ENCODE peak calls at places on chromosomes 3 and 15, in seven cellular contexts. One of them, this sample, is unnamed.

GRCh38 chr3:190455843-190456242 is 6.1 kb upstream of the TMEM207 start:
- DNase-seq in SK-MEL-5: no peak
- DNase-seq in substantia nigra: no peak
- DNase-seq in stimulated activated naive CD8-positive, alpha-beta T cell treated with anti-CD3 and anti-CD28 coated beads, Interleukin-15, Interleukin-2, amounts not matched to agents 100 U/mL and 50 U/mL, for 24 hours: no peak
- DNase-seq in CD4-positive, alpha-beta T cell: no peak
- DNase-seq in activated CD4-positive, alpha-beta T cell treated with anti-CD3 and anti-CD28 coated beads, Interleukin-2, amount 50 U/mL, for 1 hour: no peak
- DNase-seq in RCC 7860: no peak
- DNase-seq in this sample: no peak

GRCh38 chr3:88188436-88188835 is 38.7 kb downstream of the C3orf38 start:
- DNase-seq in stimulated activated naive CD8-positive, alpha-beta T cell treated with anti-CD3 and anti-CD28 coated beads, Interleukin-15, Interleukin-2, amounts not matched to agents 100 U/mL and 50 U/mL, for 24 hours: no peak
- DNase-seq in activated CD4-positive, alpha-beta T cell treated with anti-CD3 and anti-CD28 coated beads, Interleukin-2, amount 50 U/mL, for 1 hour: no peak
- DNase-seq in RCC 7860: peak; percentile 58
- DNase-seq in substantia nigra: peak; percentile 13
- DNase-seq in SK-MEL-5: peak; percentile 56
- DNase-seq in CD4-positive, alpha-beta T cell: no peak
- DNase-seq in this sample: peak; percentile 30

GRCh38 chr15:76278651-76279050 is 32.6 kb downstream of the ETFA start:
- DNase-seq in SK-MEL-5: no peak
- DNase-seq in substantia nigra: no peak
- DNase-seq in activated CD4-positive, alpha-beta T cell treated with anti-CD3 and anti-CD28 coated beads, Interleukin-2, amount 50 U/mL, for 1 hour: no peak
- DNase-seq in CD4-positive, alpha-beta T cell: no peak
- DNase-seq in RCC 7860: no peak
- DNase-seq in stimulated activated naive CD8-positive, alpha-beta T cell treated with anti-CD3 and anti-CD28 coated beads, Interleukin-15, Interleukin-2, amounts not matched to agents 100 U/mL and 50 U/mL, for 24 hours: no peak
- DNase-seq in this sample: no peak

GRCh38 chr3:38649500-38650247 is at the start of gene SCN5A:
- DNase-seq in RCC 7860: no peak
- DNase-seq in activated CD4-positive, alpha-beta T cell treated with anti-CD3 and anti-CD28 coated beads, Interleukin-2, amount 50 U/mL, for 1 hour: peak; percentile 41
- DNase-seq in stimulated activated naive CD8-positive, alpha-beta T cell treated with anti-CD3 and anti-CD28 coated beads, Interleukin-15, Interleukin-2, amounts not matched to agents 100 U/mL and 50 U/mL, for 24 hours: peak; percentile 60
- DNase-seq in substantia nigra: no peak
- DNase-seq in SK-MEL-5: no peak
- DNase-seq in CD4-positive, alpha-beta T cell: peak; percentile 37
- DNase-seq in this sample: peak; percentile 81

GRCh38 chr15:52005748-52006701 is 13.0 kb upstream of the MAPK6 start:
- DNase-seq in substantia nigra: no peak
- DNase-seq in SK-MEL-5: no peak
- DNase-seq in CD4-positive, alpha-beta T cell: no peak
- DNase-seq in activated CD4-positive, alpha-beta T cell treated with anti-CD3 and anti-CD28 coated beads, Interleukin-2, amount 50 U/mL, for 1 hour: no peak
- DNase-seq in RCC 7860: peak; percentile 55
- DNase-seq in stimulated activated naive CD8-positive, alpha-beta T cell treated with anti-CD3 and anti-CD28 coated beads, Interleukin-15, Interleukin-2, amounts not matched to agents 100 U/mL and 50 U/mL, for 24 hours: no peak
- DNase-seq in this sample: no peak

GRCh38 chr3:4426782-4427344 is 40.2 kb downstream of the SUMF1 start:
- DNase-seq in stimulated activated naive CD8-positive, alpha-beta T cell treated with anti-CD3 and anti-CD28 coated beads, Interleukin-15, Interleukin-2, amounts not matched to agents 100 U/mL and 50 U/mL, for 24 hours: no peak
- DNase-seq in activated CD4-positive, alpha-beta T cell treated with anti-CD3 and anti-CD28 coated beads, Interleukin-2, amount 50 U/mL, for 1 hour: no peak
- DNase-seq in substantia nigra: no peak
- DNase-seq in RCC 7860: peak; percentile 88
- DNase-seq in CD4-positive, alpha-beta T cell: no peak
- DNase-seq in SK-MEL-5: peak; percentile 68
- DNase-seq in this sample: peak; percentile 29

GRCh38 chr15:101470548-101471239 is 18.8 kb downstream of the PCSK6 start:
- DNase-seq in stimulated activated naive CD8-positive, alpha-beta T cell treated with anti-CD3 and anti-CD28 coated beads, Interleukin-15, Interleukin-2, amounts not matched to agents 100 U/mL and 50 U/mL, for 24 hours: no peak
- DNase-seq in RCC 7860: no peak
- DNase-seq in activated CD4-positive, alpha-beta T cell treated with anti-CD3 and anti-CD28 coated beads, Interleukin-2, amount 50 U/mL, for 1 hour: no peak
- DNase-seq in CD4-positive, alpha-beta T cell: no peak
- DNase-seq in SK-MEL-5: no peak
- DNase-seq in substantia nigra: no peak
- DNase-seq in this sample: no peak

GRCh38 chr15:80351211-80351610 is 53.0 kb upstream of the ARNT2 start:
- DNase-seq in SK-MEL-5: no peak
- DNase-seq in stimulated activated naive CD8-positive, alpha-beta T cell treated with anti-CD3 and anti-CD28 coated beads, Interleukin-15, Interleukin-2, amounts not matched to agents 100 U/mL and 50 U/mL, for 24 hours: no peak
- DNase-seq in substantia nigra: no peak
- DNase-seq in activated CD4-positive, alpha-beta T cell treated with anti-CD3 and anti-CD28 coated beads, Interleukin-2, amount 50 U/mL, for 1 hour: no peak
- DNase-seq in RCC 7860: no peak
- DNase-seq in CD4-positive, alpha-beta T cell: no peak
- DNase-seq in this sample: no peak

GRCh38 chr3:127217594-127218456 is 24.9 kb downstream of the PRR23E start:
- DNase-seq in RCC 7860: peak; percentile 50
- DNase-seq in activated CD4-positive, alpha-beta T cell treated with anti-CD3 and anti-CD28 coated beads, Interleukin-2, amount 50 U/mL, for 1 hour: no peak
- DNase-seq in SK-MEL-5: no peak
- DNase-seq in CD4-positive, alpha-beta T cell: no peak
- DNase-seq in stimulated activated naive CD8-positive, alpha-beta T cell treated with anti-CD3 and anti-CD28 coated beads, Interleukin-15, Interleukin-2, amounts not matched to agents 100 U/mL and 50 U/mL, for 24 hours: no peak
- DNase-seq in substantia nigra: no peak
- DNase-seq in this sample: no peak

GRCh38 chr3:195544634-195545033 is 1.5 kb upstream of the PPP1R2 start:
- DNase-seq in stimulated activated naive CD8-positive, alpha-beta T cell treated with anti-CD3 and anti-CD28 coated beads, Interleukin-15, Interleukin-2, amounts not matched to agents 100 U/mL and 50 U/mL, for 24 hours: no peak
- DNase-seq in substantia nigra: no peak
- DNase-seq in CD4-positive, alpha-beta T cell: no peak
- DNase-seq in activated CD4-positive, alpha-beta T cell treated with anti-CD3 and anti-CD28 coated beads, Interleukin-2, amount 50 U/mL, for 1 hour: no peak
- DNase-seq in SK-MEL-5: no peak
- DNase-seq in RCC 7860: no peak
- DNase-seq in this sample: peak; percentile 79

GRCh38 chr3:98914210-98915080 is 12.9 kb upstream of the DCBLD2 start:
- DNase-seq in activated CD4-positive, alpha-beta T cell treated with anti-CD3 and anti-CD28 coated beads, Interleukin-2, amount 50 U/mL, for 1 hour: no peak
- DNase-seq in stimulated activated naive CD8-positive, alpha-beta T cell treated with anti-CD3 and anti-CD28 coated beads, Interleukin-15, Interleukin-2, amounts not matched to agents 100 U/mL and 50 U/mL, for 24 hours: no peak
- DNase-seq in RCC 7860: peak; percentile 96
- DNase-seq in substantia nigra: no peak
- DNase-seq in CD4-positive, alpha-beta T cell: no peak
- DNase-seq in SK-MEL-5: no peak
- DNase-seq in this sample: no peak

GRCh38 chr3:32432711-32433530 is 41.3 kb downstream of the CMTM7 start:
- DNase-seq in CD4-positive, alpha-beta T cell: no peak
- DNase-seq in RCC 7860: no peak
- DNase-seq in substantia nigra: no peak
- DNase-seq in activated CD4-positive, alpha-beta T cell treated with anti-CD3 and anti-CD28 coated beads, Interleukin-2, amount 50 U/mL, for 1 hour: no peak
- DNase-seq in SK-MEL-5: no peak
- DNase-seq in stimulated activated naive CD8-positive, alpha-beta T cell treated with anti-CD3 and anti-CD28 coated beads, Interleukin-15, Interleukin-2, amounts not matched to agents 100 U/mL and 50 U/mL, for 24 hours: peak; percentile 51
- DNase-seq in this sample: no peak

GRCh38 chr3:184448321-184449160 is 68.7 kb downstream of the CHRD start:
- DNase-seq in substantia nigra: no peak
- DNase-seq in CD4-positive, alpha-beta T cell: no peak
- DNase-seq in activated CD4-positive, alpha-beta T cell treated with anti-CD3 and anti-CD28 coated beads, Interleukin-2, amount 50 U/mL, for 1 hour: no peak
- DNase-seq in stimulated activated naive CD8-positive, alpha-beta T cell treated with anti-CD3 and anti-CD28 coated beads, Interleukin-15, Interleukin-2, amounts not matched to agents 100 U/mL and 50 U/mL, for 24 hours: no peak
- DNase-seq in RCC 7860: peak; percentile 72
- DNase-seq in SK-MEL-5: no peak
- DNase-seq in this sample: no peak

GRCh38 chr3:59709702-59710555 is 660.1 kb upstream of the CFAP20DC start:
- DNase-seq in activated CD4-positive, alpha-beta T cell treated with anti-CD3 and anti-CD28 coated beads, Interleukin-2, amount 50 U/mL, for 1 hour: no peak
- DNase-seq in substantia nigra: peak; percentile 40
- DNase-seq in stimulated activated naive CD8-positive, alpha-beta T cell treated with anti-CD3 and anti-CD28 coated beads, Interleukin-15, Interleukin-2, amounts not matched to agents 100 U/mL and 50 U/mL, for 24 hours: no peak
- DNase-seq in RCC 7860: no peak
- DNase-seq in SK-MEL-5: no peak
- DNase-seq in CD4-positive, alpha-beta T cell: no peak
- DNase-seq in this sample: peak; percentile 52

GRCh38 chr3:20250786-20251185 is 64.8 kb upstream of the SGO1 start:
- DNase-seq in RCC 7860: no peak
- DNase-seq in substantia nigra: no peak
- DNase-seq in activated CD4-positive, alpha-beta T cell treated with anti-CD3 and anti-CD28 coated beads, Interleukin-2, amount 50 U/mL, for 1 hour: no peak
- DNase-seq in stimulated activated naive CD8-positive, alpha-beta T cell treated with anti-CD3 and anti-CD28 coated beads, Interleukin-15, Interleukin-2, amounts not matched to agents 100 U/mL and 50 U/mL, for 24 hours: no peak
- DNase-seq in CD4-positive, alpha-beta T cell: no peak
- DNase-seq in SK-MEL-5: no peak
- DNase-seq in this sample: no peak

This sample was measured in heart left ventricle.